ENCODE peak calls at places on chromosomes 1 and 21, in five cellular contexts. D is small intestine; I is CD8-positive, alpha-beta memory T cell; J is AG04450; C is right atrium auricular region. X is an unnamed sample.

GRCh38 chr1:200642481-200642880 is 21.9 kb upstream of the KIF14 start:
- DNase-seq in D (no peak), I (no peak), C (no peak), J (no peak), X (no peak)

GRCh38 chr1:222048030-222048632 is 306.2 kb upstream of the DUSP10 start:
- DNase-seq in I (no peak), D (no peak), J (no peak), C (no peak), X (no peak)

GRCh38 chr1:6209661-6210605 is 4.0 kb downstream of the RNF207 start:
- DNase-seq in J (no peak), C (no peak), D (no peak), I (no peak), X (peak)

GRCh38 chr1:159937014-159937750 is 8.2 kb downstream of the IGSF9 start:
- DNase-seq in I (no peak), D (peak), C (no peak), J (no peak), X (no peak)

GRCh38 chr1:162690672-162691434 is 58.6 kb downstream of the DDR2 start:
- DNase-seq in D (no peak), C (peak), I (no peak), J (peak), X (no peak)

GRCh38 chr1:178768423-178768822 is 43.4 kb downstream of the RALGPS2 start:
- DNase-seq in I (no peak), D (peak), J (no peak), C (no peak), X (peak)

GRCh38 chr21:44354001-44354405 is 582 bp downstream of the TRPM2 start:
- DNase-seq in C (peak), I (no peak), J (no peak), D (no peak), X (no peak)

GRCh38 chr1:221327954-221328353 is 413.9 kb downstream of the DUSP10 start:
- DNase-seq in D (no peak), C (no peak), I (no peak), J (no peak), X (no peak)

GRCh38 chr1:38029725-38030511 is 16.7 kb downstream of the POU3F1 start:
- DNase-seq in C (no peak), J (no peak), I (peak), D (no peak), X (peak)

GRCh38 chr1:46310321-46310720 is 6.8 kb downstream of the UQCRH start:
- DNase-seq in C (no peak), D (no peak), J (no peak), I (no peak), X (no peak)

GRCh38 chr1:31102501-31102950 is 37.0 kb upstream of the PUM1 start:
- DNase-seq in I (no peak), D (peak), C (no peak), J (no peak), X (no peak)

GRCh38 chr1:218658899-218659298 is 313.8 kb downstream of the TGFB2 start:
- DNase-seq in C (no peak), D (no peak), I (no peak), J (peak), X (no peak)

GRCh38 chr1:218315638-218316037 is 29.5 kb upstream of the TGFB2 start:
- DNase-seq in J (no peak), D (no peak), I (no peak), C (no peak), X (no peak)

GRCh38 chr1:29668761-29669487 is 432.6 kb downstream of the PTPRU start:
- DNase-seq in J (no peak), C (peak), I (no peak), D (no peak), X (no peak)

GRCh38 chr1:147492207-147492606 is 49.1 kb upstream of the BCL9 start:
- DNase-seq in C (no peak), D (no peak), I (no peak), J (no peak), X (no peak)

GRCh38 chr21:42499430-42500106 is 3.5 kb upstream of the RSPH1 start:
- DNase-seq in D (no peak), C (no peak), I (no peak), J (no peak), X (no peak)

GRCh38 chr21:46095814-46096595 is 1.9 kb upstream of the COL6A2 start:
- DNase-seq in D (no peak), J (no peak), C (peak), I (no peak), X (no peak)

GRCh38 chr1:66285618-66286270 is 248.2 kb upstream of the SGIP1 start:
- DNase-seq in J (no peak), D (no peak), C (no peak), I (no peak), X (no peak)
- H3K27ac ChIP-seq in J (no peak), D (no peak), C (no peak), I (no peak), X (peak)

GRCh38 chr1:13781907-13782633 is 82.1 kb downstream of the PRDM2 start:
- DNase-seq in J (peak), D (no peak), C (no peak), I (no peak), X (no peak)
- H3K4me3 ChIP-seq in J (peak), D (no peak), C (no peak), I (no peak), X (no peak)

GRCh38 chr1:109812691-109813393 is 49.1 kb upstream of the EPS8L3 start:
- DNase-seq in J (no peak), D (no peak), I (no peak), C (no peak), X (no peak)

GRCh38 chr1:109816975-109817535 is 53.3 kb upstream of the EPS8L3 start:
- DNase-seq in J (no peak), C (peak), I (no peak), D (no peak), X (no peak)

GRCh38 chr1:109815809-109816791 is 52.4 kb upstream of the EPS8L3 start:
- DNase-seq in D (no peak), J (no peak), I (no peak), C (no peak), X (peak)

GRCh38 chr1:109814223-109814622 is 50.5 kb upstream of the EPS8L3 start:
- DNase-seq in C (no peak), J (no peak), D (no peak), I (no peak), X (no peak)

GRCh38 chr1:109814993-109815786 is 51.5 kb upstream of the EPS8L3 start:
- DNase-seq in J (no peak), I (no peak), D (no peak), C (no peak), X (no peak)
- H3K27ac ChIP-seq in J (no peak), I (no peak), D (no peak), C (no peak), X (no peak)

GRCh38 chr21:31914472-31914871 is 41.7 kb downstream of the HUNK start:
- DNase-seq in I (no peak), J (no peak), C (no peak), D (no peak), X (no peak)
- H3K4me3 ChIP-seq in I (no peak), J (no peak), C (no peak), D (no peak), X (no peak)

GRCh38 chr1:40385437-40386310 is 12.1 kb downstream of the SMAP2 start:
- DNase-seq in D (peak), I (peak), J (no peak), C (no peak), X (peak)

GRCh38 chr1:40384413-40384762 is 10.9 kb downstream of the SMAP2 start:
- DNase-seq in D (no peak), C (no peak), I (no peak), J (no peak), X (no peak)

GRCh38 chr1:40386311-40386778 is 12.8 kb downstream of the SMAP2 start:
- DNase-seq in I (no peak), C (no peak), J (no peak), D (no peak), X (no peak)

GRCh38 chr1:40383488-40384412 is 10.2 kb downstream of the SMAP2 start:
- DNase-seq in J (no peak), D (no peak), C (no peak), I (no peak), X (no peak)

DNA sequence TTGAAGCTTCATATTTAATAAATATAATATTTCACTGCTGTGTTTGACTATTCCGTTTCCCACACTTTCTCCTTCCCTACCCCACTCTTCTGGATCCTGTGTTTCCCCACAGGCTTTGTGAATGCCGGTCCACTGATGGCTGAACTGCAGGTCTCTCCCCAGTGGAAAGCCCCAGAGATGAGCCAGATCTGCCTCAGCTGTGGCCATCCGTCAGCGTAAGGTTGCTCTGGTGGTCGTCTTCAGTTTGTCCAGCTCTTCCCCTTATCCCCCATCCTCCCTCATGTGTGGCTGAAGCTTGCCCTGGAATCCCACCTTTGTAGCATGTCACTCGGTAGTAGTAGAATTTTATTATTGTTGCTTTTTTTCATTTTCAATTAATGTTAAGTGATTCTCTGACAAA is 11.4 kb downstream of the SMAP2 start:
- DNase-seq in I (no peak), J (no peak), D (no peak), C (no peak), X (no peak)
- H3K27ac ChIP-seq in I (peak), J (no peak), D (peak), C (peak), X (peak)

GRCh38 chr1:230107941-230108340 is 40.9 kb downstream of the GALNT2 start:
- DNase-seq in I (no peak), D (no peak), J (no peak), C (no peak), X (no peak)
- H3K4me3 ChIP-seq in I (no peak), D (no peak), J (no peak), C (no peak), X (no peak)

GRCh38 chr1:26097696-26098095 is 13.9 kb upstream of the PDIK1L start:
- DNase-seq in C (no peak), J (no peak), D (no peak), I (no peak), X (no peak)

GRCh38 chr1:26096471-26096870 is 15.2 kb upstream of the PDIK1L start:
- DNase-seq in C (no peak), D (no peak), J (no peak), I (no peak), X (no peak)

GRCh38 chr1:26102046-26102925 is 9.3 kb upstream of the PDIK1L start:
- DNase-seq in C (no peak), J (no peak), D (no peak), I (no peak), X (no peak)

GRCh38 chr1:26099780-26100179 is 11.8 kb upstream of the PDIK1L start:
- DNase-seq in I (no peak), C (no peak), D (no peak), J (no peak), X (no peak)

DNA sequence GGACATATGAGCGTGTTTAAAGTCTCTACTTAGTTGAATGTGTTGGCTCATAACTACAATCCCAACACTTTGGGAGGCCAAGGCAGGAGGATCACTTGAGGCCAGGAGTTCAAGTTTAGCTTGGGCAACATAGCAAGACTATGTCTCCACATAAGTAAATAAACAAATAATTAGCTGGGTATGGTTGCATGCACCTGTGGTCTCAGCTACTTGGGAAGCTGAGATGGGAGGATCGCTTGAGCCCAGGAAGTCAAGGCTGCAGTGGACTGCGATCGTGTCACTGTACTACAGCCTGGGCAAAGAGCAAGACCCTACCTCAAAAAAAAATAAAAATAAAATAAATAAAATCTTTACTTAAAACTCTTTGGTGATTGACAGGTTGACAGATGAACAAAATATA is 13.0 kb upstream of the PDIK1L start:
- DNase-seq in I (no peak), D (no peak), C (no peak), J (no peak), X (no peak)
- H3K27ac ChIP-seq in I (no peak), D (no peak), C (no peak), J (no peak), X (no peak)

GRCh38 chr1:3396411-3396810 is 58.1 kb upstream of the ARHGEF16 start:
- DNase-seq in I (no peak), D (no peak), C (no peak), J (no peak), X (no peak)

GRCh38 chr1:3393987-3394920 is 60.2 kb upstream of the ARHGEF16 start:
- DNase-seq in I (no peak), D (no peak), C (no peak), J (no peak), X (no peak)

GRCh38 chr1:3390291-3390690 is 64.2 kb upstream of the ARHGEF16 start:
- DNase-seq in J (no peak), C (no peak), I (no peak), D (no peak), X (no peak)

GRCh38 chr1:3391711-3392110 is 62.8 kb upstream of the ARHGEF16 start:
- DNase-seq in C (no peak), I (no peak), J (no peak), D (no peak), X (no peak)

DNA sequence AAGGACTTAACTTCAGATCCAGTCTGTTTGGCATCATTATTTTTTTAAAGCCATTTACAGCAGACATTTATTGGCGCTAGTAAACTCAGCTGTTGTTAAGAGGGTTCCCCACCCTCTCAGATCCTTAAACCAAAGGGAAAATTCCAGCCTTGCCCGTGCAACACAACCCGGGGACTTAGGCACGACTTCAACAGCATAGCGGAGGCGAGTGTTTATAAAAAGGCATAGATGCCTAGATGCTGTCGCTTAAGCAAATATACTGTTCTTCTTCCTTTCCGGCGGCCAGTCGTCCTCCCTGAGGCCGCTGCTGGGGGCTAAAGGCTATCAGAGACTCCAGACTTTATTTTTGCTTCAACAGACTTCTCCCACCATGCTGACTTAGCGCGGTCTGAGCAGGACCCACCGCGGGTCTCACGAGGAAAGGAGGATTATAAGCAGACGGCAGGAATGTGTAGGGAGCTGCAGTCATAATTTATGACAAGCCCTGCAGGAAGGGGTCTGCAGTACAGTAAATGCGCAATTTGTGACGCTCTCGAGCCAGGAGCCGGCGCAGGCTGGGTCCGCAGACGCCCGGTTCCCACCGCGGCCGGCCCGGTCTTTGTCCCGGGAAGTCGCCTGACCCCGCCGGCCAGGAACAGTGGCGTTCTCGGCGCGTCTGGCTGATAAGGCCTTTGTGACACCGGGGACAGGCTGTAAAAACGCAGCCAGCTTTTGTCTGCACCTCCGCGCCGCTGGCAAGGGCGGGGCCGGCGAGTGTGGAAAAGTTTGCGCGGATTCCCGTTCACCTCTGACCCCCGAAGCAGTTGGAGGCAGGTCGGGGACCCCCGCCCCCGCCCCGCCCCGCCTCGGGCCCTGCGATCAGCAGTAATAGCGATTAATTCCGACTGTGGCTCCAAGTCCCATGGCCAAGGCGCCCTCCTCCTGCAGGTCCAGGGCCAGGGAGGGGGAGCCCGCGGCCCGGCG is 61.2 kb upstream of the ARHGEF16 start:
- DNase-seq in C (peak), I (no peak), D (peak), J (no peak), X (no peak)
- H3K4me3 ChIP-seq in C (peak), I (no peak), D (no peak), J (no peak), X (no peak)

GRCh38 chr1:154179951-154180687 is 11.8 kb downstream of the TPM3 start:
- DNase-seq in I (no peak), D (peak), C (no peak), J (no peak), X (peak)

GRCh38 chr1:154178856-154179811 is 12.8 kb downstream of the TPM3 start:
- DNase-seq in D (peak), I (no peak), J (no peak), C (no peak), X (no peak)

GRCh38 chr1:154176341-154176740 is 15.6 kb downstream of the TPM3 start:
- DNase-seq in C (no peak), I (no peak), D (peak), J (peak), X (no peak)

GRCh38 chr1:154174654-154175053 is 17.2 kb downstream of the TPM3 start:
- DNase-seq in I (no peak), C (no peak), D (no peak), J (no peak), X (no peak)

DNA sequence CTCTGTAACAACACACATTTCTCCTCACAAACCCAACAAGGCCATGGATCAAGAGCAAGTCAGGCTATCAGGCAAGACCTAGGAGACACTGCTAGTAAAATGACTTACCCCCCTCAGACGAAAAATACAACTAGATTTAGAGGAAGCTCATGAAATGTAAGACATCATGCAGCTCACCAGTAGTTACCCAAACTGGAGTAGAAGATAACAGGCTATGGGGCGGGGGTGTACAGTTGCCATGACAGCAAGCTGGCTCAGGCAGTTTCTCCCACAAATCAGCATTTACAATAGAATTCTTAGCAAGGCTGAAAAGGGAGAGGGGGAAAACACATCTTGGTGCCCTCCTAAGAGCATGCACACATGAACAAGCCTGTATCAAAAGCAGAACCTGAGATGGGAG is 13.9 kb downstream of the TPM3 start:
- DNase-seq in D (no peak), C (no peak), J (no peak), I (no peak), X (no peak)
- H3K27ac ChIP-seq in D (no peak), C (no peak), J (no peak), I (no peak), X (peak)